ENCODE peak calls at places on chromosomes 7 and 10, in five cellular contexts. One of them, this sample, is unnamed.

GRCh38 chr10:72365106-72365505 is 10.4 kb upstream of the DNAJB12 start:
- DNase-seq in K562: no peak
- DNase-seq in HepG2: no peak
- DNase-seq in IMR-90: no peak
- DNase-seq in A549: no peak
- DNase-seq in this sample: no peak

GRCh38 chr7:17685141-17685540 is 255.2 kb downstream of the SNX13 start:
- DNase-seq in K562: no peak
- DNase-seq in HepG2: no peak
- DNase-seq in A549: no peak
- DNase-seq in IMR-90: no peak
- DNase-seq in this sample: no peak

GRCh38 chr7:5594616-5595544 is 171.2 kb upstream of the TNRC18 start:
- DNase-seq in A549: no peak
- DNase-seq in K562: peak
- DNase-seq in IMR-90: peak
- DNase-seq in HepG2: no peak
- DNase-seq in this sample: no peak

GRCh38 chr10:69503896-69504265 is 52.6 kb downstream of the TSPAN15 start:
- DNase-seq in A549: no peak
- DNase-seq in IMR-90: no peak
- DNase-seq in HepG2: no peak
- DNase-seq in K562: no peak
- DNase-seq in this sample: no peak

GRCh38 chr10:71999360-72000072 is 35.3 kb downstream of the CHST3 start:
- DNase-seq in K562: peak
- DNase-seq in A549: no peak
- DNase-seq in IMR-90: peak
- DNase-seq in HepG2: no peak
- DNase-seq in this sample: no peak

GRCh38 chr10:101880190-101880573 is 36.6 kb upstream of the KCNIP2 start:
- DNase-seq in HepG2: no peak
- DNase-seq in IMR-90: no peak
- DNase-seq in K562: no peak
- DNase-seq in A549: no peak
- DNase-seq in this sample: no peak

GRCh38 chr10:79444243-79445119 is 943 bp downstream of the ZCCHC24 start:
- DNase-seq in IMR-90: peak
- DNase-seq in K562: peak
- DNase-seq in HepG2: no peak
- DNase-seq in A549: peak
- DNase-seq in this sample: no peak

GRCh38 chr10:51389415-51390342 is 309.7 kb downstream of the CSTF2T start:
- DNase-seq in IMR-90: peak
- DNase-seq in A549: no peak
- DNase-seq in HepG2: peak
- DNase-seq in K562: peak
- DNase-seq in this sample: peak

GRCh38 chr10:89745903-89746302 is 44.5 kb downstream of the KIF20B start:
- DNase-seq in A549: no peak
- DNase-seq in IMR-90: no peak
- DNase-seq in HepG2: no peak
- DNase-seq in K562: no peak
- DNase-seq in this sample: no peak

GRCh38 chr10:92657024-92657423 is 32.7 kb upstream of the HHEX start:
- DNase-seq in K562: no peak
- DNase-seq in A549: no peak
- DNase-seq in HepG2: peak
- DNase-seq in IMR-90: peak
- DNase-seq in this sample: no peak

GRCh38 chr7:41987-42386 is 150.4 kb upstream of the FAM20C start:
- DNase-seq in K562: no peak
- DNase-seq in HepG2: no peak
- DNase-seq in IMR-90: no peak
- DNase-seq in A549: no peak
- DNase-seq in this sample: no peak

GRCh38 chr7:30119890-30120577 is 14.8 kb upstream of the MTURN start:
- DNase-seq in A549: no peak
- DNase-seq in IMR-90: no peak
- DNase-seq in HepG2: no peak
- DNase-seq in K562: no peak
- DNase-seq in this sample: no peak

GRCh38 chr7:120785056-120785455 is 72.9 kb downstream of the TSPAN12 start:
- DNase-seq in K562: no peak
- DNase-seq in IMR-90: no peak
- DNase-seq in A549: no peak
- DNase-seq in HepG2: no peak
- DNase-seq in this sample: no peak

GRCh38 chr7:27640914-27641570 is 21.6 kb downstream of the HIBADH start:
- DNase-seq in K562: no peak
- DNase-seq in HepG2: peak
- DNase-seq in IMR-90: peak
- DNase-seq in A549: peak
- DNase-seq in this sample: no peak
- TF ChIP-seq RFX5 in K562: no peak
- TF ChIP-seq RFX5 in HepG2: no peak
- TF ChIP-seq RFX5 in IMR-90: no peak
- TF ChIP-seq RFX5 in A549: no peak
- TF ChIP-seq RFX5 in this sample: no peak

GRCh38 chr7:152014722-152015121 is 10.8 kb upstream of the GALNT11 start:
- DNase-seq in K562: no peak
- DNase-seq in HepG2: no peak
- DNase-seq in A549: no peak
- DNase-seq in IMR-90: no peak
- DNase-seq in this sample: no peak

GRCh38 chr7:152013974-152014373 is 11.5 kb upstream of the GALNT11 start:
- DNase-seq in K562: no peak
- DNase-seq in HepG2: no peak
- DNase-seq in IMR-90: no peak
- DNase-seq in A549: no peak
- DNase-seq in this sample: no peak

GRCh38 chr7:152015600-152015999 is 9.9 kb upstream of the GALNT11 start:
- DNase-seq in A549: no peak
- DNase-seq in K562: no peak
- DNase-seq in IMR-90: no peak
- DNase-seq in HepG2: no peak
- DNase-seq in this sample: no peak

GRCh38 chr7:152013230-152013629 is 12.2 kb upstream of the GALNT11 start:
- DNase-seq in A549: no peak
- DNase-seq in K562: no peak
- DNase-seq in HepG2: no peak
- DNase-seq in IMR-90: no peak
- DNase-seq in this sample: no peak

GRCh38 chr7:152016947-152017346 is 8.5 kb upstream of the GALNT11 start:
- DNase-seq in HepG2: no peak
- DNase-seq in K562: no peak
- DNase-seq in A549: no peak
- DNase-seq in IMR-90: no peak
- DNase-seq in this sample: no peak
- TF ChIP-seq RFX5 in HepG2: no peak
- TF ChIP-seq RFX5 in K562: no peak
- TF ChIP-seq RFX5 in A549: no peak
- TF ChIP-seq RFX5 in IMR-90: no peak
- TF ChIP-seq RFX5 in this sample: no peak

GRCh38 chr10:26624017-26624416 is 73.5 kb upstream of the PDSS1 start:
- DNase-seq in HepG2: no peak
- DNase-seq in A549: no peak
- DNase-seq in IMR-90: no peak
- DNase-seq in K562: no peak
- DNase-seq in this sample: no peak

GRCh38 chr10:26628395-26628794 is 69.1 kb upstream of the PDSS1 start:
- DNase-seq in IMR-90: no peak
- DNase-seq in HepG2: no peak
- DNase-seq in A549: no peak
- DNase-seq in K562: no peak
- DNase-seq in this sample: no peak

GRCh38 chr10:26622891-26623290 is 74.6 kb upstream of the PDSS1 start:
- DNase-seq in K562: no peak
- DNase-seq in A549: no peak
- DNase-seq in IMR-90: no peak
- DNase-seq in HepG2: no peak
- DNase-seq in this sample: no peak

GRCh38 chr10:26626066-26626465 is 71.4 kb upstream of the PDSS1 start:
- DNase-seq in HepG2: no peak
- DNase-seq in K562: no peak
- DNase-seq in IMR-90: no peak
- DNase-seq in A549: no peak
- DNase-seq in this sample: no peak

GRCh38 chr10:26627320-26627719 is 70.2 kb upstream of the PDSS1 start:
- DNase-seq in A549: peak
- DNase-seq in HepG2: peak
- DNase-seq in IMR-90: no peak
- DNase-seq in K562: peak
- DNase-seq in this sample: no peak
- TF ChIP-seq RFX5 in A549: no peak
- TF ChIP-seq RFX5 in HepG2: no peak
- TF ChIP-seq RFX5 in IMR-90: no peak
- TF ChIP-seq RFX5 in K562: no peak
- TF ChIP-seq RFX5 in this sample: no peak

GRCh38 chr7:66497346-66497745 is 131.3 kb upstream of the KCTD7 start:
- DNase-seq in K562: no peak
- DNase-seq in HepG2: no peak
- DNase-seq in A549: no peak
- DNase-seq in IMR-90: no peak
- DNase-seq in this sample: no peak

GRCh38 chr7:66502230-66503035 is 126.2 kb upstream of the KCTD7 start:
- DNase-seq in A549: no peak
- DNase-seq in HepG2: peak
- DNase-seq in K562: peak
- DNase-seq in IMR-90: no peak
- DNase-seq in this sample: no peak

GRCh38 chr7:66503551-66504031 is 125.1 kb upstream of the KCTD7 start:
- DNase-seq in A549: no peak
- DNase-seq in K562: no peak
- DNase-seq in HepG2: no peak
- DNase-seq in IMR-90: no peak
- DNase-seq in this sample: no peak

GRCh38 chr7:66503036-66503370 is 125.7 kb upstream of the KCTD7 start:
- DNase-seq in K562: no peak
- DNase-seq in IMR-90: no peak
- DNase-seq in HepG2: no peak
- DNase-seq in A549: no peak
- DNase-seq in this sample: no peak

GRCh38 chr7:66500087-66500486 is 128.6 kb upstream of the KCTD7 start:
- DNase-seq in HepG2: peak
- DNase-seq in K562: peak
- DNase-seq in IMR-90: no peak
- DNase-seq in A549: no peak
- DNase-seq in this sample: no peak
- TF ChIP-seq RFX5 in HepG2: no peak
- TF ChIP-seq RFX5 in K562: no peak
- TF ChIP-seq RFX5 in IMR-90: no peak
- TF ChIP-seq RFX5 in A549: no peak
- TF ChIP-seq RFX5 in this sample: no peak

DNA sequence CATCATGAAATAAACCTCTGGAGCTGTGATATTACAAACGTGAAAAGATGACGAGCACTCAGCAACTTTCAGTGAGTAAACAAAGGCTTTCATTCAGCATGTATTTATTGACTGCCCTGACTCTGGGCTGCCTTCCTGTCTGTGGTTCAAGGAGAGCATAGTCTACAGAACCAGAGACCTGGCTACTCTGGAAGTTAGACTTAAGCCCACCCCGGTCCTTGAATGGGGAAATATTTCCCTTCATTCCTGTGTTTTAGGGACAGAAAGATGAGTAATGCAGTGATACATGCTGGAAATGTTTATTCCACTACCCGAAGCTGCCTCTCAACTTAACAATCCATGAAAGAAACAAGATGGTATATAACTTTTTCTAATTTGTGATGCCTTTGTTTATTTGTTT is 57.5 kb downstream of the TRUB1 start:
- DNase-seq in K562: no peak
- DNase-seq in A549: no peak
- DNase-seq in IMR-90: peak
- DNase-seq in HepG2: no peak
- DNase-seq in this sample: no peak
- TF ChIP-seq RFX5 in K562: no peak
- TF ChIP-seq RFX5 in A549: no peak
- TF ChIP-seq RFX5 in IMR-90: no peak
- TF ChIP-seq RFX5 in HepG2: no peak
- TF ChIP-seq RFX5 in this sample: no peak

GRCh38 chr10:27529010-27529783 is 25.1 kb downstream of the RAB18 start:
- DNase-seq in IMR-90: peak
- DNase-seq in K562: peak
- DNase-seq in HepG2: no peak
- DNase-seq in A549: no peak
- DNase-seq in this sample: no peak

GRCh38 chr10:27527597-27528295 is 23.6 kb downstream of the RAB18 start:
- DNase-seq in A549: no peak
- DNase-seq in K562: peak
- DNase-seq in IMR-90: no peak
- DNase-seq in HepG2: no peak
- DNase-seq in this sample: no peak

GRCh38 chr10:27530477-27530876 is 26.4 kb downstream of the RAB18 start:
- DNase-seq in HepG2: no peak
- DNase-seq in A549: no peak
- DNase-seq in IMR-90: no peak
- DNase-seq in K562: no peak
- DNase-seq in this sample: no peak

GRCh38 chr10:27525819-27526218 is 21.7 kb downstream of the RAB18 start:
- DNase-seq in HepG2: no peak
- DNase-seq in A549: no peak
- DNase-seq in K562: peak
- DNase-seq in IMR-90: peak
- DNase-seq in this sample: no peak

DNA sequence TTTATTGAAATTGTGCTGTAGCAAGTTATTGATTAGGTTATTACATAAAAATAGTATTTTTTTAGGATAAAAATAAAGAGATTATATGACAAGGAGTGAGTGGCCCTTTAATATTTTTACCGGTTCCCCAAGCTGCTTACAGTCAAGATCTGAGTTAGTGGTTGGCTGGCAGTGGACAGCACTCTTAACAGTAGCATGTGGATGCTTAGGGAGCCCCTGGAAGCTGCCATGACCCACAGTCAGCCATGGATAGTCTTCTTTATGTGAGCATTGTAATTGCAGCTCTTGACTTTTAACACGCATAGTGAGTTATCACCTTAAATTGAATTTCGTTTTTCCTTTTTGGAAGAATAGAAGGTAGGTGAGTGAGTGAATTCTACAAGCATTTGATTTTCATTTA is 22.1 kb downstream of the RAB18 start:
- DNase-seq in IMR-90: no peak
- DNase-seq in A549: no peak
- DNase-seq in K562: peak
- DNase-seq in HepG2: no peak
- DNase-seq in this sample: no peak
- TF ChIP-seq RFX5 in IMR-90: no peak
- TF ChIP-seq RFX5 in A549: no peak
- TF ChIP-seq RFX5 in K562: no peak
- TF ChIP-seq RFX5 in HepG2: no peak
- TF ChIP-seq RFX5 in this sample: no peak

This sample was measured in GM12878.